ENCODE peak calls at places on chromosomes 13 and 19, in four cellular contexts. D, J, Z and U are unnamed samples.

GRCh38 chr19:7349961-7350711 is 1.4 kb downstream of the ARHGEF18 start:
- DNase-seq in J (no peak), Z (no peak), D (no peak), U (no peak)

GRCh38 chr19:42178791-42179500 is 38.5 kb downstream of the DEDD2 start:
- DNase-seq in J (no peak), D (no peak), Z (no peak), U (no peak)

GRCh38 chr19:18674616-18675015 is 8.9 kb upstream of the CRTC1 start:
- DNase-seq in J (no peak), Z (no peak), D (no peak), U (no peak)

GRCh38 chr13:50375792-50376191 is 360.5 kb downstream of the KCNRG start:
- DNase-seq in J (no peak), Z (no peak), D (peak; percentile 83), U (no peak)

GRCh38 chr13:56356690-56357089 is 784.0 kb upstream of the PRR20A start:
- DNase-seq in D (no peak), J (no peak), Z (no peak), U (no peak)

GRCh38 chr19:16442386-16443276 is 29.1 kb downstream of the EPS15L1 start:
- DNase-seq in J (no peak), Z (peak; percentile 15), D (no peak), U (no peak)

GRCh38 chr19:37975071-37975470 is 68.1 kb downstream of the SIPA1L3 start:
- DNase-seq in Z (no peak), D (no peak), J (no peak), U (no peak)

GRCh38 chr13:59745395-59745788 is 418.3 kb downstream of the DIAPH3 start:
- DNase-seq in D (peak; percentile 55), Z (no peak), J (no peak), U (no peak)

GRCh38 chr13:71659427-71659826 is 207.6 kb downstream of the DACH1 start:
- DNase-seq in D (no peak), Z (no peak), J (no peak), U (no peak)

GRCh38 chr13:70623260-70623659 is 515.0 kb upstream of the KLHL1 start:
- DNase-seq in Z (peak; percentile 2), J (no peak), D (peak; percentile 20), U (no peak)

GRCh38 chr13:110644892-110645521 is 29.7 kb downstream of the NAXD start:
- DNase-seq in J (no peak), D (peak; percentile 73), Z (peak; percentile 93), U (peak; percentile 27)

GRCh38 chr19:31648347-31648746 is 299.1 kb upstream of the TSHZ3 start:
- DNase-seq in D (no peak), Z (no peak), J (no peak), U (peak; percentile 24)

GRCh38 chr19:35208121-35208520 is 20.4 kb downstream of the FAM187B start:
- DNase-seq in Z (no peak), J (no peak), D (no peak), U (no peak)

GRCh38 chr19:13150187-13150918 is at the start of the genes IER2 and STX10:
- DNase-seq in J (no peak), D (peak; percentile 98), Z (peak; percentile 92), U (peak; percentile 94)

GRCh38 chr13:90622547-90622946 is 724.9 kb upstream of the MIR17HG start:
- DNase-seq in Z (no peak), D (peak; percentile 54), J (no peak), U (peak; percentile 10)

GRCh38 chr13:83943530-83944279 is 61.4 kb upstream of the SLITRK1 start:
- DNase-seq in J (no peak), D (no peak), Z (peak; percentile 51), U (no peak)

GRCh38 chr13:61954092-61954491 is 538.4 kb upstream of the PCDH20 start:
- DNase-seq in J (peak; percentile 19), D (peak; percentile 1), Z (peak; percentile 39), U (no peak)

GRCh38 chr13:33033361-33033812 is 17.2 kb downstream of the KL start:
- DNase-seq in J (no peak), D (no peak), Z (no peak), U (no peak)

GRCh38 chr13:45784755-45785675 is 66.5 kb downstream of the SIAH3 start:
- DNase-seq in D (no peak), J (no peak), Z (no peak), U (no peak)

GRCh38 chr13:29081036-29081435 is 260.9 kb downstream of the MTUS2 start:
- DNase-seq in J (no peak), Z (no peak), D (no peak), U (peak; percentile 30)

GRCh38 chr19:48461982-48462655 is 6.7 kb downstream of the KCNJ14 start:
- DNase-seq in J (peak; percentile 21), Z (peak; percentile 39), D (no peak), U (no peak)

GRCh38 chr19:55312621-55313117 is 12.5 kb downstream of the TMEM150B start:
- DNase-seq in J (no peak), Z (no peak), D (no peak), U (no peak)

GRCh38 chr13:78604782-78605611 is 1.6 kb upstream of the POU4F1 start:
- DNase-seq in J (no peak), Z (peak; percentile 67), D (peak; percentile 52), U (no peak)

GRCh38 chr19:17020823-17021222 is 5.8 kb downstream of the CPAMD8 start:
- DNase-seq in Z (no peak), D (no peak), J (peak; percentile 15), U (no peak)

GRCh38 chr13:45674908-45675307 is 27.2 kb upstream of the CBY2 start:
- DNase-seq in D (peak; percentile 68), J (no peak), Z (peak; percentile 75), U (no peak)

GRCh38 chr19:42596391-42597071 is 1.8 kb upstream of the CEACAM8 start:
- DNase-seq in Z (peak; percentile 54), D (peak; percentile 36), J (no peak), U (no peak)

GRCh38 chr13:43669101-43669500 is 117.7 kb downstream of the ENOX1 start:
- DNase-seq in D (no peak), Z (peak; percentile 33), J (no peak), U (no peak)

GRCh38 chr13:56166864-56167263 is 973.9 kb upstream of the PRR20A start:
- DNase-seq in Z (peak; percentile 4), J (no peak), D (no peak), U (no peak)

GRCh38 chr13:45119469-45119989 is 781 bp upstream of the GTF2F2 start:
- DNase-seq in D (peak; percentile 54), J (no peak), Z (peak; percentile 18), U (peak; percentile 27)

GRCh38 chr19:16257509-16258002 is 59.8 kb downstream of the AP1M1 start:
- DNase-seq in D (no peak), J (no peak), Z (no peak), U (no peak)

GRCh38 chr19:4077800-4078683 is 11.3 kb upstream of the ZBTB7A start:
- DNase-seq in D (peak; percentile 64), J (no peak), Z (no peak), U (peak; percentile 81)

GRCh38 chr19:32651729-32652140 is 23.2 kb downstream of the ANKRD27 start:
- DNase-seq in J (no peak), D (no peak), Z (peak; percentile 81), U (no peak)

GRCh38 chr19:36489920-36490415 is 607 bp upstream of the ZNF566 start:
- DNase-seq in D (peak; percentile 93), J (no peak), Z (peak; percentile 96), U (peak; percentile 18)

GRCh38 chr19:54684537-54684936 is 21.8 kb downstream of the LILRB4 start:
- DNase-seq in Z (peak; percentile 53), D (peak; percentile 38), J (no peak), U (peak; percentile 76)

GRCh38 chr13:35475131-35475959 is 1.1 kb downstream of the MAB21L1 start:
- DNase-seq in J (no peak), Z (peak; percentile 66), D (peak; percentile 81), U (peak; percentile 65)

GRCh38 chr19:16417660-16418596 is 53.8 kb downstream of the EPS15L1 start:
- DNase-seq in D (peak; percentile 78), J (peak; percentile 35), Z (peak; percentile 81), U (peak; percentile 53)

DNA sequence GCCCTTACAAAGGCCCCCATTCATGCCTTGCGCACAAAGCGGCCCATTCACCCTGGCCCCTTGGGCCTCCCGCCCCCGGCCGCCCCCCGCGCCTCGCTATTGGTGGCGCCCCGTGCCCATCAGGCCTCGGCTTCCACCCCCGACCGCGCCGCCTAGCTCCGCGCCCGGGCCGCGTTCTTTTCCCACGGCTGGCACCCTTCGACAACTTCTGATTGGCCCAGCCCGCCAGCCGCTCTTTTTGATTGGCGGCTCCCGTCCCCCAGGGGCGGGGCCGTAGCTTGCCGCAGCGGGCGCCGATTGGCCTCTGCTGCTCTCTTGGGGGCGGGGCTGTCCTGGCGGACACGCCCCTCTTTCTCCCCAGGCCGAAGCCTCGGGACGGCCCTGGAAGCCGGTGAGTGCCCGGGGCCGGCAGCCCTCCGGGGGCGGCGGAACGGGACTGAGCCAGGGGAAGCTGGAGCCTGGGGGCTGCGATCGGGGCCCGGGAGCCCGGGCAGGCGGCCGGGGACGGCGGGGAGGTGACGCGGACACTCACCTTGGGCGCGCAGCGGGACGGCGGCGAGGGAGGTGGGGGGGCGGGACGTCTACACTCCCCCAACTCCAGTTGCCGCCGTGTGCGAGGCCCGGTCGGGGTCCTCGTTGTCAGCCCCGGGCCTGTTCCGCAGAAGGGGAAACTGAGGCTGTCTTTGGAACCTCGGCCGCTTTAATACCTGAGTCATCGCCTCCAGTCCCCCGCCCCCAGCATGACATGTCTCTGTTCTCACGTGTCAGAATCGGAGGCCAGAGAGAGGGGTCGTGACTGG is at the start of gene MYH14:
- DNase-seq in Z (peak; percentile 97), D (peak; percentile 63), J (peak; percentile 86), U (no peak)
- H3K4me2 ChIP-seq in Z (peak within 1 kb of the TSS; percentile 79), D (no peak within 1 kb of the TSS), J (peak within 1 kb of the TSS; percentile 92), U (no peak within 1 kb of the TSS)

GRCh38 chr19:45142728-45143115 is 18.1 kb downstream of the NKPD1 start:
- DNase-seq in D (no peak), Z (no peak), J (no peak), U (no peak)
- TF ChIP-seq EZH2phosphoT487 in D (no peak), Z (no peak), J (no peak), U (no peak)

DNA sequence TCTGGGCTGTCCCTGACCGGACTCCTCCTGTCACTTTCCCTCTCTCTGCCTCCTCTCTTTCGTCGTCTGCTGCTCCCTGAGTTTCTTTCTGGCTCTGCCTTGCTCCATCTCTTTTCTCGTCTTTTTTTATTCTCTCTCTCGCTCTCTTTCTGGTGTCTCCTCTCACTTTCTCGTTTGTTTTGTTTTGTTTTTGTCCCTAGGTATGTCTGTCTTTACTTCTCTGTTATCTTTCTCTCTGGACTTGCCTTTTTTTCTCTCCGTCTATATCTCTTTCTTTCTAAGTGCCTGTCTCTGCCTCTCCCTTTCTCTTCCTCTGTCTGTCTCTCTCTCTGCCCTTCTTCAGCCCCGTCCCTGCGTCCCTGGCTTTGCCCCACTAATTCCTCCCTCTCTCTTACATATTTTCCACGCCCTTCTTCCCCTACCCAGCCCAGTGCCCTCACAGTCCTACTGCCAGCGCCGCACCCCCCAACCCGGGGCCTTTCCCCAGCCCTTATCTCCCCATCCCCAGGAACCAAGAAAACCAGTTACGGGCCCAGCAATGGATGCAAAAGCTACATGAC is 48.1 kb upstream of the SHKBP1 start:
- DNase-seq in D (no peak), J (no peak), Z (no peak), U (no peak)
- H3K4me2 ChIP-seq in D (no peak overlapping the region), J (peak overlapping the region; percentile 69), Z (no peak overlapping the region), U (peak overlapping the region; percentile 94)

DNA sequence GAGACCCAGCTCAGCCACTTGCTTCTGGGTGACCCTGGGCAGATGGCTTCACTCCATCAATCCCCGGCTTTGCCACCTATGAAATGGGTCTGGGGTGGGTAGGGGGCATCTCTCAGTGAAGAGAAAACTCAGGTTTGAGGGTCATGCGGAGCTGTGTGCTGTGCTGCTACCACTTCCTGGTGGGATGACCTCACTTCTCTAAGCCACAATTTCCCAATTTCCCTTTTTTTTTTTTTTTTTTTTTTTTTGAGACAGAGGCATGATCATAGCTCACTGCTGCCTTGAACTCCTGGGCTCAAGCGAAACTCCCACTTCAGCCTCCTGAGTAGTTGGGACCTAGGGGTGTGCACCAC is 4.6 kb upstream of the PLAUR start:
- DNase-seq in D (peak; percentile 62), J (no peak), Z (no peak), U (no peak)
- TF ChIP-seq EZH2phosphoT487 in D (no peak), J (no peak), Z (no peak), U (no peak)